ENCODE peak calls at places on chromosomes 2 and 18, in eight cellular contexts. K is A549, Z is keratinocyte, L is K562, A is SK-N-SH, N is hepatocyte, B is Karpas-422, O is MM.1S. P is an unnamed sample.

GRCh38 chr2:54936766-54937165 is 113.5 kb downstream of the RTN4 start:
- DNase-seq in L (no peak), O (no peak), B (no peak), A (no peak), Z (no peak), N (no peak), K (no peak), P (no peak)

GRCh38 chr18:32907656-32908441 is 135.0 kb upstream of the KLHL14 start:
- DNase-seq in A (no peak), Z (no peak), K (no peak), O (no peak), L (no peak), N (no peak), B (no peak), P (no peak)

GRCh38 chr18:13610517-13610916 is 115.8 kb downstream of the FAM210A start:
- DNase-seq in B (peak), L (no peak), O (peak), K (no peak), A (no peak), N (no peak), Z (no peak), P (peak)

GRCh38 chr18:7740815-7741214 is 173.7 kb downstream of the PTPRM start:
- DNase-seq in B (no peak), Z (no peak), O (no peak), A (no peak), L (no peak), N (no peak), K (no peak), P (no peak)

GRCh38 chr2:102581911-102582310 is 37.4 kb upstream of the SLC9A2 start:
- DNase-seq in Z (no peak), A (no peak), L (no peak), N (no peak), B (peak), O (no peak), K (no peak), P (no peak)

GRCh38 chr2:185607943-185608342 is 130.7 kb upstream of the FSIP2 start:
- DNase-seq in L (no peak), B (no peak), O (no peak), N (no peak), K (no peak), A (no peak), Z (no peak), P (no peak)

GRCh38 chr18:11005528-11005927 is 143.8 kb downstream of the PIEZO2 start:
- DNase-seq in L (no peak), Z (no peak), O (no peak), B (no peak), N (peak), A (no peak), K (peak), P (no peak)

GRCh38 chr2:79721966-79722365 is 209.1 kb downstream of the CTNNA2 start:
- DNase-seq in A (no peak), Z (no peak), B (no peak), L (no peak), N (no peak), K (no peak), O (no peak), P (no peak)

GRCh38 chr18:79707671-79708070 is 28.1 kb downstream of the CTDP1 start:
- DNase-seq in A (no peak), L (no peak), B (no peak), N (no peak), Z (no peak), K (no peak), O (no peak), P (no peak)

GRCh38 chr2:119856469-119856901 is 96.8 kb downstream of the PTPN4 start:
- DNase-seq in Z (no peak), L (peak), A (no peak), K (peak), O (no peak), B (no peak), N (no peak), P (no peak)

GRCh38 chr2:111221701-111222100 is 101.0 kb downstream of the BCL2L11 start:
- DNase-seq in Z (no peak), K (no peak), B (peak), O (no peak), N (no peak), L (no peak), A (no peak), P (no peak)

GRCh38 chr2:232325324-232326273 is 53.0 kb upstream of the ALPP start:
- DNase-seq in N (peak), K (peak), B (peak), O (no peak), A (peak), L (peak), Z (no peak), P (peak)

GRCh38 chr2:18473241-18473841 is 87.1 kb downstream of the RDH14 start:
- DNase-seq in L (peak), O (no peak), A (no peak), B (no peak), N (peak), K (no peak), Z (no peak), P (no peak)

GRCh38 chr18:14928396-14928795 is 180.4 kb downstream of the ANKRD30B start:
- DNase-seq in L (no peak), A (no peak), N (no peak), Z (no peak), O (no peak), K (no peak), B (no peak), P (no peak)

GRCh38 chr2:20578895-20579825 is 71.7 kb downstream of the HS1BP3 start:
- DNase-seq in L (peak), K (peak), A (peak), B (no peak), O (peak), Z (peak), N (peak), P (no peak)

GRCh38 chr2:122683018-122683417 is 927.6 kb downstream of the TSN start:
- DNase-seq in A (no peak), B (no peak), K (no peak), O (no peak), L (no peak), Z (no peak), N (no peak), P (no peak)

GRCh38 chr2:70391988-70392387 is 90.1 kb upstream of the FAM136A start:
- DNase-seq in O (no peak), N (no peak), A (no peak), B (no peak), K (no peak), Z (no peak), L (no peak), P (no peak)

GRCh38 chr2:30484995-30485394 is 37.9 kb downstream of the LCLAT1 start:
- DNase-seq in B (no peak), O (no peak), N (no peak), A (peak), K (no peak), Z (no peak), L (no peak), P (no peak)

GRCh38 chr2:127121776-127122176 is 14.8 kb upstream of the BIN1 start:
- DNase-seq in A (no peak), B (no peak), K (no peak), L (no peak), O (no peak), N (no peak), Z (no peak), P (no peak)

GRCh38 chr2:134216152-134216829 is 37.6 kb upstream of the MGAT5 start:
- DNase-seq in L (no peak), Z (no peak), O (no peak), N (no peak), A (no peak), B (no peak), K (no peak), P (no peak)

DNA sequence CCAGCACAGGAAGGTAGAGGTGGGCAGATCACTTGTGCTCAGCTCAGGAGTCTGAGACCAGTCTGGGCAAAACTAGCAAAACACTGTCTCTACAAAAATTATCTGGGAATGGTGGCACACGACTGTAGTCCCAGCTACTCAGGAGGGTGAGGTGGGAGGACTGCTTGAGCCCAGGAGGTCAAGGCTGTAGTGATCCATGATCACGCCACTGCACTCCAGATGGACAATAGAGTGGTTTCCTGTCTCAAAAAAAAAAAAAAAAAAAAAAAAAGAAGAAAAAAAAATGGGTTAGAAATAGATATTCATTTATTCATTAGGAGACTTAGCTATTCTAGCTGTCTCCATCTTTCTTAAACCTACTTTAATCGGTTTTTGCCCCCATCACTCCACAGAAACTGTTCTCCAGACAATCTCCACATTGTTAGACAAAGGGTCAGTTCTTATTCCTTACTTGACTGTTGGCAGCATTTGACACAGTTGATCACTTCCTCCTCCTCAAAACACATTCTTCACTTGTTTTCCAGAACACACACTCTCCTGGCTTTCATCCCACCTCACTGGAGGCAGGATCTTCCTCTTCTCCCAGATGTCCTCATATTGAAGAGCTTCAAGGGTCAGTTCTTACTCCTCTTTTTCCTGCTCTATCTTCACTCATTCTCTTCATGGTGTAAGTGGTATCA is 103.1 kb downstream of the DTNB start:
- DNase-seq in Z (no peak), O (no peak), K (no peak), N (no peak), A (no peak), L (no peak), B (no peak), P (no peak)
- H3K4me2 ChIP-seq in Z (no peak), O (no peak), K (no peak), N (no peak), A (no peak), L (no peak), B (no peak), P (no peak)

GRCh38 chr2:155630760-155631159 is 701.8 kb downstream of the NR4A2 start:
- DNase-seq in A (no peak), K (no peak), B (no peak), Z (no peak), L (no peak), N (no peak), O (no peak), P (no peak)
- H3K4me2 ChIP-seq in A (no peak), K (no peak), B (no peak), Z (no peak), L (no peak), N (no peak), O (peak), P (no peak)

DNA sequence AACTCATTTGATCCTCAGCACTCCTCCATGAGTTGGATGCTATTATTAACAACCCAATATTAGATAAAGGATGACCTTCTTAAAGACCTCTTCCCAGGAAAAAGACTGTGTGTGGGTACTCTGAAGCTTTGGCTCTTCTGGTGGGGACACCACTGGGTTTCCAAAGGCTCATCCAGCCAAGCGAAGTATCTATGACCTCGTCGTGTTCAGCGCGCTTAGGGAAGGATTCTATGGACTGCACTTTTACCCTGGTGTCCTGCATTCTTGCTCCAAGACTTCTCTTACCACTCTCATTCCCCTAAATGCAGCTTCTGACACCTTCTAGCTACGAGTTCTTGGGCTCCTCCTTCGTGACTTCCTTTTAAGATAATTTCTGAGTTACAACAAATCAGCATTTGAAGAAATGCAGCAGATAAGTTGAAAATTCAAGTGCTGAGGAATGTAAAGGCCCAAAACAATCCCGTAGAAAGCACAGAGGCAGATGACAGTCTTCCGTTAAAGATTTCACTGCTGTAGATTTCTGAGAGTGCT is 673 bp upstream of the HNMT start:
- DNase-seq in A (no peak), N (peak), B (no peak), O (no peak), L (peak), K (no peak), Z (no peak), P (no peak)
- H3K4me2 ChIP-seq in A (peak), N (peak), B (no peak), O (no peak), L (peak), K (peak), Z (peak), P (no peak)

GRCh38 chr2:236010920-236011685 is 157.1 kb downstream of the GBX2 start:
- DNase-seq in A (no peak), Z (no peak), O (no peak), B (no peak), K (no peak), N (no peak), L (no peak), P (no peak)

GRCh38 chr2:236012155-236012554 is 156.0 kb downstream of the GBX2 start:
- DNase-seq in K (peak), O (no peak), B (no peak), N (no peak), A (no peak), Z (no peak), L (no peak), P (no peak)

GRCh38 chr2:236008857-236009256 is 159.3 kb downstream of the GBX2 start:
- DNase-seq in N (no peak), K (no peak), B (no peak), Z (no peak), A (no peak), L (no peak), O (no peak), P (no peak)

DNA sequence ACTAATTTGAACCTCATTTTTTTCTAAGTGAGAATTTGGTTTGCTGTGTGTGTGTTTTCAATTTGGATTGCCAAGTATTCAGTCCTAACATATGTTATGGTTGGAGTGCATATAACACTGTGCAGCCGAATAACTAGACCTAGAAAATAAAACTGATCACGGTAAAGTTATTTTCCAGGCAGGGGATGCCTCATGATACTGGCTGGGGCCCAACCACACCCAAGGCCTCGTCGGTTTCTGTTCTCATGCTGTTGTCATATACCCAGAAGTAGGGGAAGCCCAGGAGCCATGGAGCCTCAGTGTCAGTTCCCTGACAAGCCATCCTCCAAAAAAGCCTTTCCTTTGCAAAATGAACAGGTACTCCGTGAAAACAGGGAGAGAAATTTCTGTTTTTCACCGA is 160.2 kb downstream of the GBX2 start:
- DNase-seq in B (no peak), N (no peak), A (no peak), L (no peak), K (no peak), Z (no peak), O (no peak), P (no peak)
- H3K4me2 ChIP-seq in B (no peak), N (no peak), A (no peak), L (no peak), K (no peak), Z (no peak), O (no peak), P (no peak)

DNA sequence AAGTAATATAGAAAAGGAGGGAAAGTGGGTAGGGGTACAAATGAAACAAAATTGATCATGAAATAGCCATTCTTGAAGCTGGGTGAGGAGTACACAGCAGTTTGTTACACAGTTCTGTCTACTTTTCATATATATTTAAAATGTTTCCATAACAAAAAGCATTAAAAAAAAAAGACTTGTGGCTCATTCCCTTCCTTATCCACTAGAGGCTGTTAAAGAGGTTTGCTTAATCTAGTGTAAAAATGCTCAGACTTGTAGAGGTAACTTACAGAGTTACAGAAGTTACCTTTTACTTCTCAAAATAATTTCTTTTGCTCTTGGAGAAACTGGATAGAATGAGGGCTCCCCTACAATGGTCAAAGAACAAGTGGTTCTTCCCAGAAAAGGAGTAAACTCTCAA is 8.1 kb upstream of the WIPF1 start:
- DNase-seq in N (no peak), Z (no peak), O (peak), K (peak), B (peak), A (no peak), L (no peak), P (peak)
- H3K4me2 ChIP-seq in N (peak), Z (no peak), O (no peak), K (peak), B (peak), A (peak), L (no peak), P (peak)

DNA sequence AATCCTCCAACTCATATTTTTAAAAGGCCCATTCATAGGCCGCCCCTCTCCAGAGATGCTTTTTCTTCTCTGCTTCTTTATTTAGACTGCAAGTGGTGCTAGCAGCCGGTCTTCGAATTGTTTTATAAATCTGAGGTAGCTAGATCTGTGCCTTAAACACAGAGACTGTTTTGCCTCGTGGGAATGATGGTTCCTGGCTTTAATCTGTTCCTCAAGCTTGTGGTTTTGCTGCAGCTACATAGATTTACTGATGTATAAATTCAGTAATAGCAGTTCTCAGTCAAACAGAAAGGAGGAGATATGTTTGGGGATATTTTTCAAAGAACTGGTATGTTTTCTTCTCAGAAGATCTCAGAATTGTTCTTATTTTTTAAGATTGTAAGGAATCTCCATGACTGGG is 45.3 kb downstream of the TNFRSF11A start:
- DNase-seq in A (no peak), K (no peak), L (no peak), O (no peak), B (no peak), Z (no peak), N (no peak), P (no peak)
- H3K4me2 ChIP-seq in A (no peak), K (no peak), L (no peak), O (no peak), B (peak), Z (no peak), N (no peak), P (no peak)

DNA sequence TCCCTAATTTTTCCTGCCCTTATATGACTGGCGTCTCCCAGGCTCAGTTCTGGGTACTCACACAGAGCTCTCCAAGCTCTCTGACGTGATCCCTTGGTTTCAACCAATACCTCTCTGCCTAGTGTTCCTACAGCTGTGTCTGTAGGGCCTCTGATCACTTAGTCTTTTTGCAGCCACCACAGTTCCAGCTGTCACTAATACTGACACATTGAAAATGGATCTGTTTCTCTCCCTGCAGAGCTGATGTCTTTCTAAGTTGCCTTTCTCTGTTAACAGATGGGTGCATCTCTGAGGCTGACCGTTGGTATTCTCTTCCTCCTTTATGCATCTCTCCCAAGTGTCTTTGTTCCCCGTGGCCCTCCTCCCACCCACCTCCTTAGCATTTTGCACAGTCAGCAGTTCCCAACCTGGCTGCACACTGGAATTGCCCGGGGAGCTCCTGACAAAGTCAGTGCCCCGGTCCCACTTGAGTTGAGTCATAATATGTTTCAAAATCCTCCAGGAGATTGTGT is 62.5 kb downstream of the CERS6 start:
- DNase-seq in A (no peak), O (no peak), L (peak), B (no peak), Z (no peak), K (no peak), N (peak), P (no peak)
- H3K4me2 ChIP-seq in A (no peak), O (no peak), L (no peak), B (no peak), Z (peak), K (no peak), N (no peak), P (no peak)

GRCh38 chr2:164974221-164974620 is 18.9 kb upstream of the SLC38A11 start:
- DNase-seq in A (no peak), B (no peak), K (no peak), O (no peak), L (no peak), Z (no peak), N (no peak), P (no peak)
- H3K4me2 ChIP-seq in A (no peak), B (no peak), K (peak), O (no peak), L (no peak), Z (no peak), N (no peak), P (no peak)